ENCODE peak calls at places on chromosomes 1 and 21, in nine cellular contexts. B is GM04503, L is kidney tubule cell, E is HEK293T, Z is SW480, T is HTR-8/SVneo, W is mammary epithelial cell, S is heart right ventricle, Q is NCI-H1092. O is an unnamed sample.

GRCh38 chr1:164576311-164577271 is 17.6 kb downstream of the PBX1 start:
- DNase-seq in B (no peak), L (peak; percentile 7), E (no peak), Z (no peak), T (no peak), W (no peak), S (peak; percentile 18), Q (no peak), O (no peak)

GRCh38 chr1:184406454-184406853 is 19.6 kb downstream of the C1orf21 start:
- DNase-seq in B (no peak), L (no peak), E (no peak), Z (no peak), T (no peak), W (no peak), S (no peak), Q (no peak), O (no peak)

GRCh38 chr21:15625363-15625762 is 104.4 kb upstream of the USP25 start:
- DNase-seq in B (no peak), L (peak; percentile 55), E (no peak), Z (no peak), T (no peak), W (peak; percentile 44), S (no peak), Q (no peak), O (no peak)

GRCh38 chr1:180981596-180982387 is 40.9 kb downstream of the STX6 start:
- DNase-seq in B (no peak), L (no peak), E (no peak), Z (no peak), T (no peak), W (no peak), S (no peak), Q (no peak), O (no peak)

GRCh38 chr1:169653873-169654272 is 23.9 kb upstream of the SELP start:
- DNase-seq in B (no peak), L (no peak), E (no peak), Z (no peak), T (no peak), W (no peak), S (no peak), Q (no peak), O (no peak)

GRCh38 chr1:169563019-169563615 is 23.2 kb downstream of the F5 start:
- DNase-seq in B (no peak), L (no peak), E (no peak), Z (no peak), T (no peak), W (no peak), S (no peak), Q (no peak), O (no peak)

GRCh38 chr1:84171471-84171870 is 27.4 kb downstream of the PRKACB start:
- DNase-seq in B (no peak), L (no peak), E (no peak), Z (no peak), T (no peak), W (no peak), S (no peak), Q (no peak), O (no peak)

GRCh38 chr1:53982034-53982761 is 35.8 kb downstream of the LDLRAD1 start:
- DNase-seq in B (no peak), L (peak; percentile 67), E (peak; percentile 27), Z (peak; percentile 69), T (peak; percentile 28), W (peak; percentile 14), S (no peak), Q (no peak), O (peak; percentile 68)

GRCh38 chr1:193533883-193534282 is 347.5 kb upstream of the B3GALT2 start:
- DNase-seq in B (no peak), L (no peak), E (no peak), Z (no peak), T (no peak), W (no peak), S (no peak), Q (no peak), O (no peak)

GRCh38 chr21:42746593-42747266 is 93.3 kb downstream of the PDE9A start:
- DNase-seq in B (no peak), L (no peak), E (no peak), Z (no peak), T (no peak), W (no peak), S (peak; percentile 32), Q (no peak), O (no peak)

GRCh38 chr1:245931450-245931849 is 575.6 kb downstream of the SMYD3 start:
- DNase-seq in B (no peak), L (no peak), E (no peak), Z (no peak), T (no peak), W (no peak), S (no peak), Q (no peak), O (no peak)

GRCh38 chr21:25895565-25896205 is 160.9 kb downstream of the GABPA start:
- DNase-seq in B (no peak), L (no peak), E (no peak), Z (peak; percentile 21), T (peak; percentile 21), W (peak; percentile 21), S (no peak), Q (no peak), O (peak; percentile 79)

GRCh38 chr1:174052621-174053020 is 30.5 kb upstream of the RC3H1 start:
- DNase-seq in B (no peak), L (no peak), E (no peak), Z (no peak), T (no peak), W (no peak), S (no peak), Q (no peak), O (peak; percentile 38)

GRCh38 chr1:217776693-217777092 is 145.5 kb downstream of the SPATA17 start:
- DNase-seq in B (no peak), L (no peak), E (no peak), Z (no peak), T (no peak), W (no peak), S (no peak), Q (no peak), O (no peak)

GRCh38 chr1:16067127-16067768 is 6.2 kb downstream of the FAM131C start:
- DNase-seq in B (no peak), L (peak; percentile 87), E (no peak), Z (peak; percentile 85), T (no peak), W (peak; percentile 46), S (no peak), Q (peak; percentile 17), O (no peak)

GRCh38 chr1:167819849-167820683 is 93.9 kb downstream of the ADCY10 start:
- DNase-seq in B (peak; percentile 93), L (peak; percentile 98), E (peak; percentile 92), Z (peak; percentile 65), T (peak; percentile 82), W (peak; percentile 94), S (peak; percentile 75), Q (peak; percentile 16), O (peak; percentile 94)

GRCh38 chr1:153353226-153353947 is 4.3 kb upstream of the S100A9 start:
- DNase-seq in B (no peak), L (peak; percentile 10), E (peak; percentile 67), Z (no peak), T (peak; percentile 48), W (no peak), S (no peak), Q (peak; percentile 20), O (peak; percentile 23)

GRCh38 chr1:208601569-208601968 is 357.4 kb upstream of the PLXNA2 start:
- DNase-seq in B (no peak), L (no peak), E (no peak), Z (no peak), T (no peak), W (no peak), S (no peak), Q (no peak), O (no peak)

GRCh38 chr1:205950280-205950679 is 7.0 kb upstream of the SLC26A9 start:
- DNase-seq in B (peak; percentile 69), L (peak; percentile 61), E (no peak), Z (no peak), T (no peak), W (peak; percentile 90), S (no peak), Q (no peak), O (peak; percentile 96)

GRCh38 chr1:158506369-158506987 is 34.5 kb downstream of the OR10R2 start:
- DNase-seq in B (no peak), L (peak; percentile 34), E (peak; percentile 22), Z (no peak), T (no peak), W (peak; percentile 32), S (peak; percentile 9), Q (no peak), O (peak; percentile 37)

GRCh38 chr1:46526689-46527291 is 24.7 kb downstream of the KNCN start:
- DNase-seq in B (no peak), L (peak; percentile 70), E (no peak), Z (no peak), T (no peak), W (no peak), S (no peak), Q (no peak), O (no peak)

GRCh38 chr1:15324867-15325335 is 77.9 kb downstream of the FHAD1 start:
- DNase-seq in B (no peak), L (no peak), E (no peak), Z (no peak), T (no peak), W (no peak), S (no peak), Q (no peak), O (no peak)

GRCh38 chr1:215421772-215422171 is 145.3 kb upstream of the KCTD3 start:
- DNase-seq in B (no peak), L (no peak), E (no peak), Z (no peak), T (no peak), W (peak; percentile 40), S (no peak), Q (no peak), O (peak; percentile 18)

GRCh38 chr1:19452221-19452663 is 33.1 kb downstream of the CAPZB start:
- DNase-seq in B (peak; percentile 80), L (peak; percentile 64), E (no peak), Z (no peak), T (no peak), W (no peak), S (no peak), Q (no peak), O (peak; percentile 97)

GRCh38 chr1:87428351-87428750 is 99.7 kb downstream of the LMO4 start:
- DNase-seq in B (no peak), L (no peak), E (no peak), Z (no peak), T (no peak), W (no peak), S (no peak), Q (no peak), O (no peak)

GRCh38 chr1:156676820-156677615 is at the start of gene NES:
- DNase-seq in B (no peak), L (no peak), E (peak; percentile 83), Z (peak; percentile 85), T (no peak), W (no peak), S (peak; percentile 91), Q (no peak), O (peak; percentile 67)

GRCh38 chr1:96633695-96634094 is 87.9 kb upstream of the PTBP2 start:
- DNase-seq in B (no peak), L (no peak), E (no peak), Z (no peak), T (no peak), W (no peak), S (no peak), Q (no peak), O (no peak)

GRCh38 chr1:7808253-7808844 is 24.3 kb downstream of the PER3 start:
- DNase-seq in B (no peak), L (peak; percentile 39), E (peak; percentile 15), Z (peak; percentile 37), T (peak; percentile 12), W (peak; percentile 27), S (no peak), Q (peak; percentile 6), O (peak; percentile 43)

GRCh38 chr1:110234691-110235090 is 24.6 kb downstream of the KCNC4 start:
- DNase-seq in B (no peak), L (peak; percentile 49), E (no peak), Z (no peak), T (no peak), W (peak; percentile 44), S (no peak), Q (no peak), O (peak; percentile 66)

GRCh38 chr1:228141871-228142615 is 2.0 kb downstream of the GUK1 start:
- DNase-seq in B (no peak), L (peak; percentile 44), E (no peak), Z (peak; percentile 83), T (no peak), W (peak; percentile 78), S (no peak), Q (no peak), O (no peak)

GRCh38 chr21:15978158-15978805 is 248.5 kb downstream of the USP25 start:
- DNase-seq in B (peak; percentile 49), L (no peak), E (no peak), Z (peak; percentile 88), T (no peak), W (peak; percentile 9), S (no peak), Q (no peak), O (peak; percentile 20)